ENCODE peak calls at places on chromosomes 1 and 21, in five cellular contexts. E is fibroblast of the conjunctiva, I is NCI-H2171, G is tibial artery, C is NCI-H2029. H is an unnamed sample.

GRCh38 chr1:194717941-194718340 is 1531.5 kb upstream of the B3GALT2 start:
- DNase-seq in E (no peak), I (no peak), G (no peak), C (no peak), H (no peak)

GRCh38 chr1:199510314-199510713 is 517.2 kb upstream of the NR5A2 start:
- DNase-seq in E (no peak), I (no peak), G (no peak), C (no peak), H (no peak)

GRCh38 chr1:220925707-220926106 is 46.5 kb downstream of the HLX start:
- DNase-seq in E (no peak), I (no peak), G (no peak), C (no peak), H (no peak)

GRCh38 chr1:229341811-229342304 is 989 bp downstream of the CCSAP start:
- DNase-seq in E (no peak), I (peak), G (no peak), C (no peak), H (no peak)

GRCh38 chr1:53062731-53063591 is 948 bp downstream of the PODN start:
- DNase-seq in E (no peak), I (no peak), G (no peak), C (no peak), H (no peak)

GRCh38 chr1:211647666-211648065 is 27.8 kb downstream of the NEK2 start:
- DNase-seq in E (no peak), I (no peak), G (no peak), C (no peak), H (no peak)

GRCh38 chr1:163337631-163338030 is 15.9 kb downstream of the NUF2 start:
- DNase-seq in E (no peak), I (no peak), G (no peak), C (no peak), H (no peak)

GRCh38 chr1:167763525-167764220 is 41.9 kb downstream of the MPZL1 start:
- DNase-seq in E (no peak), I (no peak), G (no peak), C (no peak), H (no peak)

GRCh38 chr21:40511976-40512375 is 335.0 kb downstream of the DSCAM start:
- DNase-seq in E (no peak), I (no peak), G (no peak), C (no peak), H (no peak)

GRCh38 chr1:205678286-205679111 is 1.8 kb downstream of the SLC45A3 start:
- DNase-seq in E (no peak), I (no peak), G (no peak), C (no peak), H (no peak)

GRCh38 chr21:20276954-20277353 is 721.3 kb upstream of the NCAM2 start:
- DNase-seq in E (no peak), I (no peak), G (no peak), C (no peak), H (no peak)

GRCh38 chr1:169682077-169682476 is 29.3 kb downstream of the SELL start:
- DNase-seq in E (no peak), I (peak), G (no peak), C (no peak), H (no peak)